ENCODE peak calls at places on chromosomes 4 and X, in nine cellular contexts. N is naive thymus-derived CD8-positive, alpha-beta T cell; D is stimulated activated CD4-positive, alpha-beta T cell treated with anti-CD3 and anti-CD28 coated beads, Interleukin-1b, Interleukin-23, amount 100 ng/mL, for 24 hours; L is AG09309; G is NB4; Q is pancreas; R is Calu3; J is stimulated activated CD8-positive, alpha-beta memory T cell treated with anti-CD3 and anti-CD28 coated beads, Interleukin-4, amount 100 ng/mL, for 48 hours; I is EL. H is an unnamed sample.

GRCh38 chr4:104879367-104879766 is 267.3 kb upstream of the TET2 start:
- DNase-seq in N (no peak), D (no peak), L (no peak), G (no peak), Q (no peak), R (no peak), J (no peak), I (no peak), H (no peak)

GRCh38 chr4:92163348-92163747 is 140.4 kb upstream of the GRID2 start:
- DNase-seq in N (no peak), D (no peak), L (no peak), G (peak), Q (no peak), R (no peak), J (no peak), I (peak), H (no peak)

GRCh38 chrX:134548257-134548732 is 88.3 kb downstream of the HPRT1 start:
- DNase-seq in N (peak), D (no peak), L (no peak), G (peak), Q (no peak), R (no peak), J (no peak), I (peak), H (no peak)

GRCh38 chrX:74225111-74225510 is 78.9 kb upstream of the ZCCHC13 start:
- DNase-seq in N (no peak), D (no peak), L (no peak), G (no peak), Q (no peak), R (no peak), J (no peak), I (no peak), H (no peak)

GRCh38 chrX:72208126-72208525 is 26.6 kb downstream of the PIN4 start:
- DNase-seq in N (no peak), D (no peak), L (no peak), G (no peak), Q (no peak), R (no peak), J (no peak), I (peak), H (no peak)

GRCh38 chr4:15656038-15656470 is 897 bp upstream of the FBXL5 start:
- DNase-seq in N (no peak), D (no peak), L (no peak), G (no peak), Q (peak), R (no peak), J (no peak), I (no peak), H (no peak)

GRCh38 chr4:3783691-3784306 is 17.6 kb downstream of the ADRA2C start:
- DNase-seq in N (no peak), D (no peak), L (no peak), G (no peak), Q (no peak), R (peak), J (peak), I (no peak), H (no peak)

GRCh38 chr4:78312989-78313753 is 238.4 kb upstream of the ANXA3 start:
- DNase-seq in N (no peak), D (no peak), L (no peak), G (no peak), Q (no peak), R (no peak), J (no peak), I (no peak), H (no peak)

GRCh38 chr4:55927776-55928437 is 20.8 kb upstream of the CEP135 start:
- DNase-seq in N (no peak), D (no peak), L (no peak), G (no peak), Q (no peak), R (no peak), J (no peak), I (no peak), H (no peak)

GRCh38 chrX:34559325-34559724 is 97.8 kb downstream of the TMEM47 start:
- DNase-seq in N (no peak), D (no peak), L (no peak), G (peak), Q (no peak), R (no peak), J (no peak), I (peak), H (no peak)

GRCh38 chr4:2913168-2913567 is 50.0 kb downstream of the NOP14 start:
- DNase-seq in N (no peak), D (no peak), L (no peak), G (no peak), Q (no peak), R (no peak), J (no peak), I (no peak), H (no peak)

GRCh38 chr4:127179451-127180087 is 453.2 kb upstream of the INTU start:
- DNase-seq in N (no peak), D (no peak), L (no peak), G (no peak), Q (no peak), R (no peak), J (no peak), I (no peak), H (no peak)

GRCh38 chr4:8594097-8595038 is 1.8 kb downstream of the CPZ start:
- DNase-seq in N (no peak), D (no peak), L (peak), G (peak), Q (peak), R (peak), J (peak), I (peak), H (peak)

GRCh38 chr4:87805971-87806370 is 6.6 kb downstream of the IBSP start:
- DNase-seq in N (no peak), D (no peak), L (no peak), G (peak), Q (no peak), R (no peak), J (no peak), I (peak), H (no peak)

GRCh38 chr4:24188459-24188858 is 298.6 kb upstream of the PPARGC1A start:
- DNase-seq in N (no peak), D (no peak), L (no peak), G (no peak), Q (no peak), R (no peak), J (no peak), I (no peak), H (no peak)

GRCh38 chr4:139555705-139556070 is 331 bp downstream of the SETD7 start:
- DNase-seq in N (no peak), D (no peak), L (no peak), G (no peak), Q (peak), R (peak), J (no peak), I (no peak), H (no peak)

GRCh38 chr4:155529197-155529596 is 137.5 kb upstream of the GUCY1A1 start:
- DNase-seq in N (no peak), D (no peak), L (no peak), G (peak), Q (no peak), R (peak), J (no peak), I (peak), H (no peak)

GRCh38 chr4:42399393-42399792 is 2.1 kb downstream of the SHISA3 start:
- DNase-seq in N (no peak), D (no peak), L (no peak), G (no peak), Q (no peak), R (no peak), J (peak), I (no peak), H (no peak)

GRCh38 chr4:54473077-54473545 is 184.6 kb upstream of the KIT start:
- DNase-seq in N (no peak), D (no peak), L (no peak), G (no peak), Q (no peak), R (no peak), J (no peak), I (peak), H (no peak)

GRCh38 chrX:137033774-137034507 is at the start of gene GPR101:
- DNase-seq in N (no peak), D (no peak), L (no peak), G (no peak), Q (no peak), R (no peak), J (no peak), I (no peak), H (no peak)

GRCh38 chr4:66575024-66575696 is 904.9 kb upstream of the EPHA5 start:
- DNase-seq in N (no peak), D (no peak), L (no peak), G (no peak), Q (peak), R (peak), J (no peak), I (peak), H (no peak)

GRCh38 chr4:36394352-36394903 is 113.0 kb downstream of the DTHD1 start:
- DNase-seq in N (peak), D (no peak), L (no peak), G (no peak), Q (no peak), R (no peak), J (peak), I (no peak), H (no peak)

GRCh38 chrX:151753313-151754041 is 18.9 kb downstream of the CNGA2 start:
- DNase-seq in N (no peak), D (no peak), L (no peak), G (peak), Q (peak), R (peak), J (peak), I (peak), H (no peak)

GRCh38 chrX:39988496-39988895 is 109.3 kb downstream of the BCOR start:
- DNase-seq in N (no peak), D (no peak), L (no peak), G (no peak), Q (no peak), R (no peak), J (no peak), I (no peak), H (no peak)

GRCh38 chrX:40063555-40063954 is 34.2 kb downstream of the BCOR start:
- DNase-seq in N (no peak), D (no peak), L (no peak), G (no peak), Q (peak), R (no peak), J (no peak), I (no peak), H (no peak)

GRCh38 chr4:69748176-69748575 is 12.2 kb downstream of the SULT1B1 start:
- DNase-seq in N (no peak), D (no peak), L (no peak), G (no peak), Q (no peak), R (no peak), J (no peak), I (no peak), H (no peak)

GRCh38 chr4:25862411-25863346 is at the start of gene SEL1L3:
- DNase-seq in N (peak), D (peak), L (no peak), G (peak), Q (peak), R (peak), J (peak), I (no peak), H (no peak)

GRCh38 chr4:8276358-8277240 is 7.0 kb downstream of the HTRA3 start:
- DNase-seq in N (no peak), D (no peak), L (no peak), G (no peak), Q (no peak), R (no peak), J (no peak), I (no peak), H (no peak)

GRCh38 chr4:125368161-125368560 is 53.4 kb downstream of the FAT4 start:
- DNase-seq in N (no peak), D (no peak), L (no peak), G (no peak), Q (no peak), R (no peak), J (no peak), I (peak), H (no peak)

GRCh38 chr4:3243066-3243775 is 5.7 kb upstream of the MSANTD1 start:
- DNase-seq in N (no peak), D (no peak), L (no peak), G (no peak), Q (no peak), R (no peak), J (no peak), I (no peak), H (no peak)

GRCh38 chrX:150361777-150362351 is 1.3 kb upstream of the MAMLD1 start:
- DNase-seq in N (peak), D (no peak), L (no peak), G (no peak), Q (peak), R (peak), J (peak), I (peak), H (no peak)

GRCh38 chrX:72182924-72183323 is 1.4 kb downstream of the PIN4 start:
- DNase-seq in N (no peak), D (no peak), L (no peak), G (no peak), Q (no peak), R (no peak), J (no peak), I (no peak), H (no peak)

GRCh38 chr4:164440196-164440595 is 313.7 kb upstream of the SMIM31 start:
- DNase-seq in N (no peak), D (no peak), L (no peak), G (no peak), Q (no peak), R (no peak), J (no peak), I (no peak), H (no peak)